ENCODE peak calls at places on chromosome 2, in eight cellular contexts. G, R, J, X, A, S, T and B are unnamed samples.

GRCh38 chr2:233041722-233042323 is 9.4 kb downstream of the NEU2 start:
- DNase-seq in R (no peak), J (no peak), T (no peak), S (no peak), A (no peak), G (no peak), X (no peak), B (no peak)

GRCh38 chr2:144553379-144553778 is 33.5 kb upstream of the ZEB2 start:
- DNase-seq in A (no peak), J (no peak), G (no peak), R (no peak), T (peak; percentile 91), S (no peak), X (no peak), B (no peak)

GRCh38 chr2:231185050-231185725 is 13.2 kb upstream of the ARMC9 start:
- DNase-seq in G (peak; percentile 43), T (peak; percentile 38), A (no peak), R (no peak), S (no peak), J (no peak), X (no peak), B (no peak)

GRCh38 chr2:1670636-1671035 is 73.7 kb downstream of the PXDN start:
- DNase-seq in X (peak; percentile 10), A (no peak), R (no peak), G (no peak), T (no peak), S (no peak), J (no peak), B (no peak)

GRCh38 chr2:241048149-241048948 is 49.9 kb downstream of the SNED1 start:
- DNase-seq in A (no peak), S (no peak), G (no peak), R (no peak), J (no peak), T (no peak), X (no peak), B (no peak)

GRCh38 chr2:46521215-46521683 is 41.9 kb downstream of the TMEM247 start:
- DNase-seq in X (peak; percentile 83), A (peak; percentile 51), T (peak; percentile 91), G (peak; percentile 91), J (peak; percentile 91), R (no peak), S (no peak), B (no peak)

GRCh38 chr2:212032536-212033219 is 505.9 kb downstream of the ERBB4 start:
- DNase-seq in X (no peak), T (peak; percentile 26), G (no peak), J (no peak), A (no peak), R (no peak), S (no peak), B (no peak)

GRCh38 chr2:112033600-112033999 is 21.5 kb upstream of the TMEM87B start:
- DNase-seq in S (no peak), X (no peak), J (no peak), R (no peak), T (peak; percentile 46), A (no peak), G (peak; percentile 52), B (no peak)

GRCh38 chr2:47295133-47295980 is 107.6 kb upstream of the MSH2 start:
- DNase-seq in J (no peak), X (no peak), A (no peak), G (no peak), S (no peak), R (no peak), T (no peak), B (no peak)

GRCh38 chr2:172097557-172098131 is 5.1 kb downstream of the DLX2 start:
- DNase-seq in S (no peak), X (no peak), T (no peak), J (no peak), G (no peak), A (no peak), R (no peak), B (no peak)

DNA sequence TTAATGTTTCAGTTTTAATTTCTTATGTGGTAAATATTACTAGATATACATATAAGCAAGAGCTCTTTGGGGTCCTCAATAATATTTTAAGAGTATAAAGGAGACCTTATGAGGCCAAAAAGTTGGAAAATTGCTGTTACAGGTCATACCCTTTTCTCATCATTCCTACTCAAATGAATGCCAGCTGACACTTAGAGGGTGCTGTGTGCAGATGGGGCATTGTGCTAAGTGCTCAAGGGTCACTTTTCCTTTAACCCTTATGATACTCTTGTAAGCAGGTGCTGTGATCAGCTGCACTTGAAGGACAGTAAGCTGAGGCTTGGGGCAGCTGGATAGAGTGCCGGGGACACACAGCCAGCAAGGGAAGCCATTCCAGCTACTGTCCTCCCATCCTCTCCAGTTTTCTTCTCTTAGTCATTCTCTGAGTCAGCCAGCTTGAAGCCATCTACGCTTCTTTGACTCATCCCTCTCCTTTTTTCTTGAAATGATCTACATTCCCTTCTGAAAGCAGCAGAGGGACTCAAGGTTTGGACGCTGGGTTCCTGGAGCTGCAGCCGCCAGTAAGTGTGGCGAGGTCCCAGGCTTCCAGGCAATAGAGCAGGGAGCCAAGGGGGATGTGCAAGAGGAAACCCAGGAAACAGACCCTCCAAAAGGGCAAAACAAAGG is 42.0 kb upstream of the CREB1 start:
- DNase-seq in G (no peak), T (peak; percentile 81), X (no peak), J (no peak), R (no peak), S (no peak), A (no peak), B (no peak)
- TF ChIP-seq CTCF in G (no peak), T (peak; percentile 49), X (no peak), J (no peak), R (no peak), S (no peak), A (no peak), B (no peak)

DNA sequence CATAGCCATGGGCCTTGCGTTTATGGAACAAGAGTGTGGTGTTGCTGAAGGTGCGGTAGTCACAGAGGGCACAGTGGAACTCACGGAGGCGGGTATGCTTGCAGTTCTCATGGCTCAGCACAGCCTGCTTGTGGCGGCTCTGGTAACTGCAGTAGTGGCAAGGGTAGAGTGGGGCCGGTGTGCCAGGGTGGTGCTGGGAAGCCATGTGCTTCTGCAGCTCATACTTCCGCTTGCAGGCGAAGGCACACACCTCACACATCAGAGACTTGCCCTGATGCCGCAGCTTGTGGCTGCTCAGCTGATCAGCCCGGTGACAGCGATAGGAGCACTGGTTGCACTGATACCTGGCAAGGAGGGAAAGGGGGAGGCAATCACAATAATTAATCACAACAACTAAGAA is 14.7 kb downstream of the ZNF142 start:
- DNase-seq in X (no peak), T (no peak), G (no peak), R (no peak), J (no peak), A (no peak), S (no peak), B (no peak)
- TF ChIP-seq CTCF in X (no peak), T (no peak), G (no peak), R (peak; percentile 11), J (no peak), A (no peak), S (no peak), B (no peak)

GRCh38 chr2:207008105-207008990 is 69.0 kb downstream of the CPO start:
- DNase-seq in X (no peak), T (peak; percentile 84), J (no peak), G (no peak), R (no peak), S (no peak), A (no peak), B (no peak)
- TF ChIP-seq CTCF in X (no peak), T (peak; percentile 11), J (no peak), G (no peak), R (no peak), S (no peak), A (no peak), B (no peak)

DNA sequence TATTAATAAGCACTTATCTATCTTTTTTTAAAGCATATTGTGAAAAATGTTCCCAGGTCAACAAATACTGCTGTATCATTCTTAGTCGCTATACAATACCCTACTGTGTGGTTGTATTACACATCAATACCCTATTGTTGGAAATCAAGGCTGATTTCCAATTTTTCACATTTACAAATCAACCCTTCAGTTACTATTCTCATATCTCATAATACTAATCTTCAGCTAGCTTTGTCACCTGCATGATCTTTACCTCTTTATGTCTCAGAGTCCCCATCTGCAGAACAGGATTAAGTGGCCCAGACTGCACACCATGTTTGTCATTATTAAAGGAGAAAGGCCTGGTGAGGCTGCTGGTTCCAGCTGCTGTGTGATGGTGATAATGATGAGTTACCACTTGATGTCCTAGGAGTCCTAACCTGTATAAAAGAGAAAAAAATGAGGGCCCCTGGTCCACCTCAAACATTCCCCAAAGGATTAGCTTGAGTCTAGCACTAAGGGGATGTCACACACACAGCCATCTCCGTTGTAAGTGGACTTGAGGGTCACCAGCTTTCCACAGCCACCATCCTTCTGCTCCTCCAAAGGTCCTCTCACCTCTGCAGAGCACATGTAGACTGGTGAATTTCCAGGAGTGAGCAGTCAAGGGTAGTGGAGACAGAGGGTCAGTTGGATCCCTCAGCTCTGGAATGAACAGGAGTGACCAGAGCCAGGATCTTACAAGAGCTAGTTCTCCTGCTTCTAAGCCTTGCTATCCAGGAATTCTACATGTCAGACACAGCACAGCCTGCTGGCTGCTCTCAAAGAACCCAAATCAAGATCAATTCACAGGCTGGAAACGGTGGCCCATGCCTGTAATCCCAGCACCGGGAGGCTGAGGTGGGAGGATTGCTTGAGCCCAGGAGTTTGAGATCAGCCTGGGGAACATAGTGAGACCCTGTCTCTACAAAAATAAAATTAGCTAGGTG is 36.0 kb upstream of the BIN1 start:
- DNase-seq in G (no peak), R (no peak), T (peak; percentile 29), S (no peak), X (no peak), J (no peak), A (no peak), B (no peak)
- TF ChIP-seq CTCF in G (no peak), R (peak; percentile 28), T (no peak), S (no peak), X (no peak), J (no peak), A (no peak), B (no peak)

GRCh38 chr2:157307021-157307420 is 18.6 kb downstream of the ERMN start:
- DNase-seq in J (no peak), T (peak; percentile 28), S (no peak), G (no peak), X (no peak), R (no peak), A (no peak), B (no peak)
- TF ChIP-seq CTCF in J (no peak), T (no peak), S (peak; percentile 57), G (no peak), X (no peak), R (no peak), A (no peak), B (no peak)

GRCh38 chr2:209870067-209870466 is 98.4 kb downstream of the UNC80 start:
- DNase-seq in J (no peak), S (no peak), T (no peak), X (no peak), G (no peak), A (no peak), R (no peak), B (no peak)

GRCh38 chr2:209872675-209873074 is 101.0 kb downstream of the UNC80 start:
- DNase-seq in R (no peak), X (peak; percentile 16), A (peak; percentile 27), J (no peak), T (no peak), G (no peak), S (no peak), B (no peak)

GRCh38 chr2:209864716-209865295 is 93.2 kb downstream of the UNC80 start:
- DNase-seq in A (no peak), T (no peak), S (no peak), R (peak; percentile 25), X (no peak), J (no peak), G (no peak), B (no peak)

GRCh38 chr2:209868595-209868994 is 97.0 kb downstream of the UNC80 start:
- DNase-seq in T (no peak), A (no peak), S (no peak), J (no peak), R (no peak), X (no peak), G (no peak), B (no peak)
- TF ChIP-seq CTCF in T (no peak), A (no peak), S (no peak), J (no peak), R (no peak), X (no peak), G (no peak), B (no peak)